ENCODE peak calls at places on chromosomes 2 and 18, in six cellular contexts. T is AG09319; B is NCI-H226; W is Panc1; O is CD8-positive, alpha-beta memory T cell; S is stimulated activated CD8-positive, alpha-beta memory T cell treated with anti-CD3 and anti-CD28 coated beads, Interleukin-7, amount 100 ng/mL, for 24 hours. Z is an unnamed sample.
A peak's percentile ranks its signal among the peaks of the same experiment; 100 is the strongest.

GRCh38 chr2:27323592-27324285 is 842 bp upstream of the MPV17 start:
- DNase-seq in T (no peak), W (no peak), S (no peak), O (no peak), B (no peak), Z (no peak)

GRCh38 chr18:61637905-61638304 is 254.9 kb downstream of the RNF152 start:
- DNase-seq in W (no peak), B (no peak), O (no peak), S (no peak), T (no peak), Z (peak; percentile 72)

GRCh38 chr2:186503827-186504606 is 18.0 kb downstream of the ZC3H15 start:
- DNase-seq in O (no peak), T (no peak), S (no peak), W (no peak), B (no peak), Z (no peak)

GRCh38 chr2:236306825-236307540 is 42.8 kb upstream of the ASB18 start:
- DNase-seq in T (no peak), O (no peak), W (no peak), S (no peak), B (no peak), Z (no peak)

GRCh38 chr18:47611649-47612048 is 318.8 kb downstream of the SMAD2 start:
- DNase-seq in S (no peak), T (no peak), W (no peak), B (no peak), O (no peak), Z (no peak)

GRCh38 chr2:36704475-36705150 is 8.1 kb downstream of the VIT start:
- DNase-seq in T (no peak), B (no peak), W (no peak), O (no peak), S (no peak), Z (no peak)

GRCh38 chr2:44707945-44708645 is 233.4 kb upstream of the SIX3 start:
- DNase-seq in S (no peak), O (no peak), B (peak; percentile 23), T (no peak), W (no peak), Z (no peak)

GRCh38 chr2:121825003-121825950 is 69.8 kb downstream of the TSN start:
- DNase-seq in W (no peak), S (no peak), T (no peak), O (no peak), B (no peak), Z (no peak)

GRCh38 chr2:218953366-218953954 is 6.0 kb upstream of the CDK5R2 start:
- DNase-seq in T (no peak), O (no peak), W (no peak), B (no peak), S (no peak), Z (no peak)

GRCh38 chr2:26178246-26178645 is 5.4 kb downstream of the GAREM2 start:
- DNase-seq in S (no peak), B (no peak), T (no peak), O (no peak), W (no peak), Z (no peak)

GRCh38 chr2:84901593-84902120 is 3.8 kb upstream of the TMSB10 start:
- DNase-seq in S (no peak), W (no peak), B (peak; percentile 36), O (no peak), T (no peak), Z (no peak)

GRCh38 chr2:126513033-126513432 is 142.9 kb upstream of the GYPC start:
- DNase-seq in W (peak; percentile 24), O (no peak), S (no peak), B (peak; percentile 85), T (no peak), Z (no peak)

GRCh38 chr2:12452211-12452610 is 264.5 kb upstream of the TRIB2 start:
- DNase-seq in T (no peak), B (no peak), W (no peak), S (no peak), O (no peak), Z (no peak)

GRCh38 chr2:166361351-166362153 is 14.2 kb downstream of the SCN9A start:
- DNase-seq in O (no peak), T (no peak), B (peak; percentile 22), W (no peak), S (no peak), Z (no peak)

GRCh38 chr2:24762518-24762917 is 30.7 kb downstream of the PTRHD1 start:
- DNase-seq in W (no peak), S (no peak), O (no peak), B (no peak), T (no peak), Z (no peak)

GRCh38 chr2:88099798-88100488 is 27.9 kb downstream of the FABP1 start:
- DNase-seq in T (no peak), W (no peak), O (no peak), B (no peak), S (no peak), Z (no peak)

GRCh38 chr2:64141711-64142405 is 2.4 kb downstream of the PELI1 start:
- DNase-seq in O (no peak), S (no peak), T (no peak), W (no peak), B (no peak), Z (no peak)

GRCh38 chr18:5513947-5514346 is 29.9 kb downstream of the EPB41L3 start:
- DNase-seq in T (no peak), O (no peak), W (no peak), S (no peak), B (no peak), Z (no peak)

GRCh38 chr2:164126960-164127359 is 391.2 kb upstream of the FIGN start:
- DNase-seq in O (no peak), T (no peak), W (no peak), B (no peak), S (no peak), Z (no peak)

GRCh38 chr2:232363784-232364615 is 14.6 kb upstream of the ALPP start:
- DNase-seq in W (no peak), B (no peak), S (no peak), T (no peak), O (peak; percentile 43), Z (no peak)

GRCh38 chr2:50546790-50547189 is 485.1 kb downstream of the NRXN1 start:
- DNase-seq in B (no peak), S (no peak), O (no peak), W (no peak), T (no peak), Z (no peak)

GRCh38 chr2:189298481-189298880 is 118.9 kb upstream of the COL5A2 start:
- DNase-seq in O (no peak), T (no peak), S (no peak), B (peak; percentile 54), W (no peak), Z (no peak)

GRCh38 chr2:168534926-168535325 is 78.9 kb downstream of the CERS6 start:
- DNase-seq in S (no peak), W (no peak), O (no peak), T (no peak), B (no peak), Z (no peak)

GRCh38 chr2:120556908-120557307 is 178.8 kb upstream of the GLI2 start:
- DNase-seq in T (no peak), S (no peak), O (no peak), B (no peak), W (no peak), Z (no peak)

GRCh38 chr2:74119324-74119723 is 28.4 kb downstream of the BOLA3 start:
- DNase-seq in W (no peak), B (no peak), T (no peak), S (no peak), O (no peak), Z (no peak)

GRCh38 chr2:164917296-164917903 is 37.9 kb downstream of the SLC38A11 start:
- DNase-seq in S (no peak), T (no peak), O (no peak), W (no peak), B (peak; percentile 51), Z (peak; percentile 70)

GRCh38 chr2:3377279-3377611 is 373 bp downstream of the EIPR1 start:
- DNase-seq in S (no peak), B (peak; percentile 59), O (no peak), T (no peak), W (no peak), Z (no peak)

GRCh38 chr2:2271471-2271941 is 59.6 kb downstream of the MYT1L start:
- DNase-seq in O (no peak), W (no peak), T (no peak), S (no peak), B (no peak), Z (no peak)

GRCh38 chr2:121377676-121378075 is 92.7 kb upstream of the TFCP2L1 start:
- DNase-seq in T (no peak), O (no peak), B (no peak), S (no peak), W (no peak), Z (no peak)

GRCh38 chr18:35128675-35129074 is 87.5 kb downstream of the MAPRE2 start:
- DNase-seq in B (no peak), T (no peak), W (no peak), O (no peak), S (no peak), Z (no peak)

GRCh38 chr2:221518937-221519635 is 53.0 kb downstream of the EPHA4 start:
- DNase-seq in B (no peak), T (no peak), O (no peak), W (no peak), S (no peak), Z (no peak)

GRCh38 chr2:147763861-147764260 is 81.0 kb upstream of the ACVR2A start:
- DNase-seq in T (no peak), S (no peak), B (no peak), W (no peak), O (no peak), Z (no peak)